ENCODE peak calls at places on chromosomes 6 and 20, in four cellular contexts. One of them, this sample, is unnamed.

GRCh38 chr20:21074605-21075336 is 31.4 kb downstream of the LINC00237 start:
- DNase-seq in HepG2: no peak
- DNase-seq in GM12878: peak; percentile 50
- DNase-seq in K562: no peak
- DNase-seq in this sample: no peak

GRCh38 chr6:130825772-130826441 is 1.3 kb upstream of the SMLR1 start:
- DNase-seq in HepG2: no peak
- DNase-seq in GM12878: no peak
- DNase-seq in K562: no peak
- DNase-seq in this sample: no peak

GRCh38 chr6:31776961-31777666 is at the start of gene VWA7:
- DNase-seq in HepG2: peak; percentile 85
- DNase-seq in GM12878: peak; percentile 70
- DNase-seq in K562: peak; percentile 98
- DNase-seq in this sample: peak; percentile 88

GRCh38 chr20:62735331-62735821 is 26.7 kb downstream of the NTSR1 start:
- DNase-seq in HepG2: no peak
- DNase-seq in GM12878: no peak
- DNase-seq in K562: no peak
- DNase-seq in this sample: no peak

GRCh38 chr20:10609276-10609675 is 64.5 kb downstream of the JAG1 start:
- DNase-seq in HepG2: no peak
- DNase-seq in GM12878: no peak
- DNase-seq in K562: no peak
- DNase-seq in this sample: no peak

GRCh38 chr6:18016698-18017097 is 29.3 kb upstream of the KIF13A start:
- DNase-seq in HepG2: no peak
- DNase-seq in GM12878: no peak
- DNase-seq in K562: no peak
- DNase-seq in this sample: no peak

GRCh38 chr6:136527831-136528230 is 22.4 kb downstream of the MAP7 start:
- DNase-seq in HepG2: no peak
- DNase-seq in GM12878: no peak
- DNase-seq in K562: no peak
- DNase-seq in this sample: no peak

GRCh38 chr6:152298055-152298647 is 339.0 kb downstream of the SYNE1 start:
- DNase-seq in HepG2: no peak
- DNase-seq in GM12878: no peak
- DNase-seq in K562: no peak
- DNase-seq in this sample: no peak

GRCh38 chr6:3039384-3039783 is 28.9 kb upstream of the RIPK1 start:
- DNase-seq in HepG2: no peak
- DNase-seq in GM12878: no peak
- DNase-seq in K562: no peak
- DNase-seq in this sample: no peak

GRCh38 chr6:147567141-147567805 is 58.8 kb downstream of the SAMD5 start:
- DNase-seq in HepG2: no peak
- DNase-seq in GM12878: no peak
- DNase-seq in K562: no peak
- DNase-seq in this sample: no peak

GRCh38 chr20:46558511-46558959 is 8.1 kb upstream of the OCSTAMP start:
- DNase-seq in HepG2: peak; percentile 73
- DNase-seq in GM12878: no peak
- DNase-seq in K562: no peak
- DNase-seq in this sample: no peak

GRCh38 chr6:6646859-6647258 is 58.3 kb downstream of the LY86 start:
- DNase-seq in HepG2: no peak
- DNase-seq in GM12878: no peak
- DNase-seq in K562: peak; percentile 42
- DNase-seq in this sample: no peak

GRCh38 chr6:1787894-1788293 is 178.2 kb downstream of the FOXC1 start:
- DNase-seq in HepG2: no peak
- DNase-seq in GM12878: no peak
- DNase-seq in K562: no peak
- DNase-seq in this sample: no peak

GRCh38 chr6:168559574-168560098 is 118.7 kb downstream of the SMOC2 start:
- DNase-seq in HepG2: no peak
- DNase-seq in GM12878: no peak
- DNase-seq in K562: no peak
- DNase-seq in this sample: no peak

GRCh38 chr6:43657221-43657802 is 12.5 kb downstream of the RSPH9 start:
- DNase-seq in HepG2: no peak
- DNase-seq in GM12878: no peak
- DNase-seq in K562: no peak
- DNase-seq in this sample: no peak

GRCh38 chr6:73873081-73873480 is 177.1 kb downstream of the CD109 start:
- DNase-seq in HepG2: no peak
- DNase-seq in GM12878: no peak
- DNase-seq in K562: no peak
- DNase-seq in this sample: no peak

GRCh38 chr6:130869681-130870080 is 42.5 kb downstream of the SMLR1 start:
- DNase-seq in HepG2: no peak
- DNase-seq in GM12878: no peak
- DNase-seq in K562: no peak
- DNase-seq in this sample: no peak

GRCh38 chr6:127302728-127303675 is 36.3 kb downstream of the RNF146 start:
- DNase-seq in HepG2: peak; percentile 25
- DNase-seq in GM12878: no peak
- DNase-seq in K562: peak; percentile 33
- DNase-seq in this sample: peak; percentile 0

GRCh38 chr6:152034631-152035030 is 227.1 kb downstream of the ESR1 start:
- DNase-seq in HepG2: peak; percentile 24
- DNase-seq in GM12878: no peak
- DNase-seq in K562: no peak
- DNase-seq in this sample: no peak

GRCh38 chr20:62710886-62711702 is 2.5 kb downstream of the NTSR1 start:
- DNase-seq in HepG2: no peak
- DNase-seq in GM12878: no peak
- DNase-seq in K562: peak; percentile 83
- DNase-seq in this sample: no peak

GRCh38 chr6:136656121-136656520 is 105.9 kb upstream of the MAP7 start:
- DNase-seq in HepG2: no peak
- DNase-seq in GM12878: no peak
- DNase-seq in K562: no peak
- DNase-seq in this sample: no peak

GRCh38 chr20:37406010-37406998 is 60.4 kb downstream of the SRC start:
- DNase-seq in HepG2: no peak
- DNase-seq in GM12878: no peak
- DNase-seq in K562: peak; percentile 95
- DNase-seq in this sample: peak; percentile 83

GRCh38 chr6:141483561-141484061 is 649.1 kb upstream of the GJE1 start:
- DNase-seq in HepG2: no peak
- DNase-seq in GM12878: peak; percentile 85
- DNase-seq in K562: no peak
- DNase-seq in this sample: peak; percentile 16

GRCh38 chr20:35978041-35978513 is 9.7 kb downstream of the CNBD2 start:
- DNase-seq in HepG2: no peak
- DNase-seq in GM12878: no peak
- DNase-seq in K562: no peak
- DNase-seq in this sample: no peak

GRCh38 chr6:130742282-130742681 is 84.9 kb upstream of the SMLR1 start:
- DNase-seq in HepG2: no peak
- DNase-seq in GM12878: no peak
- DNase-seq in K562: no peak
- DNase-seq in this sample: no peak

GRCh38 chr6:6351626-6352025 is 31.2 kb upstream of the F13A1 start:
- DNase-seq in HepG2: no peak
- DNase-seq in GM12878: no peak
- DNase-seq in K562: no peak
- DNase-seq in this sample: no peak

GRCh38 chr6:32973934-32974333 is 5.5 kb downstream of the BRD2 start:
- DNase-seq in HepG2: no peak
- DNase-seq in GM12878: no peak
- DNase-seq in K562: peak; percentile 66
- DNase-seq in this sample: peak; percentile 33

GRCh38 chr6:35370124-35370741 is 27.9 kb downstream of the PPARD start:
- DNase-seq in HepG2: peak; percentile 65
- DNase-seq in GM12878: no peak
- DNase-seq in K562: no peak
- DNase-seq in this sample: no peak

GRCh38 chr6:159910342-159910741 is 19.6 kb downstream of the MAS1 start:
- DNase-seq in HepG2: no peak
- DNase-seq in GM12878: no peak
- DNase-seq in K562: no peak
- DNase-seq in this sample: no peak

GRCh38 chr6:26157150-26157837 is 70.1 kb downstream of the HFE start:
- DNase-seq in HepG2: no peak
- DNase-seq in GM12878: no peak
- DNase-seq in K562: peak; percentile 63
- DNase-seq in this sample: peak; percentile 16

GRCh38 chr6:162489406-162489976 is 238.1 kb downstream of the PRKN start:
- DNase-seq in HepG2: peak; percentile 41
- DNase-seq in GM12878: no peak
- DNase-seq in K562: no peak
- DNase-seq in this sample: no peak

GRCh38 chr6:129730477-129731165 is 20.6 kb upstream of the ARHGAP18 start:
- DNase-seq in HepG2: peak; percentile 58
- DNase-seq in GM12878: no peak
- DNase-seq in K562: no peak
- DNase-seq in this sample: no peak

GRCh38 chr6:14638932-14639875 is 521.6 kb downstream of the CD83 start:
- DNase-seq in HepG2: no peak
- DNase-seq in GM12878: peak; percentile 36
- DNase-seq in K562: no peak
- DNase-seq in this sample: no peak

GRCh38 chr20:51631011-51631950 is 88.8 kb upstream of the NFATC2 start:
- DNase-seq in HepG2: peak; percentile 28
- DNase-seq in GM12878: no peak
- DNase-seq in K562: peak; percentile 31
- DNase-seq in this sample: no peak

GRCh38 chr6:143515766-143516355 is 4.3 kb upstream of the FUCA2 start:
- DNase-seq in HepG2: no peak
- DNase-seq in GM12878: no peak
- DNase-seq in K562: no peak
- DNase-seq in this sample: no peak

GRCh38 chr20:62817975-62818591 is 1.2 kb downstream of the COL9A3 start:
- DNase-seq in HepG2: no peak
- DNase-seq in GM12878: no peak
- DNase-seq in K562: no peak
- DNase-seq in this sample: no peak

GRCh38 chr20:62685781-62686555 is 22.7 kb upstream of the NTSR1 start:
- DNase-seq in HepG2: peak; percentile 24
- DNase-seq in GM12878: no peak
- DNase-seq in K562: peak; percentile 56
- DNase-seq in this sample: no peak

GRCh38 chr6:47097092-47097945 is 55.2 kb upstream of the ADGRF1 start:
- DNase-seq in HepG2: peak; percentile 89
- DNase-seq in GM12878: peak; percentile 3
- DNase-seq in K562: peak; percentile 58
- DNase-seq in this sample: peak; percentile 30

GRCh38 chr6:125950293-125950692 is 6.3 kb upstream of the HINT3 start:
- DNase-seq in HepG2: no peak
- DNase-seq in GM12878: no peak
- DNase-seq in K562: peak; percentile 43
- DNase-seq in this sample: no peak

GRCh38 chr6:121383478-121383877 is 49.2 kb upstream of the TBC1D32 start:
- DNase-seq in HepG2: no peak
- DNase-seq in GM12878: no peak
- DNase-seq in K562: no peak
- DNase-seq in this sample: no peak

GRCh38 chr6:90078513-90079289 is 184.4 kb downstream of the GJA10 start:
- DNase-seq in HepG2: no peak
- DNase-seq in GM12878: no peak
- DNase-seq in K562: peak; percentile 15
- DNase-seq in this sample: no peak
- TF ChIP-seq TAF1 in HepG2: no peak
- TF ChIP-seq TAF1 in GM12878: no peak
- TF ChIP-seq TAF1 in K562: no peak
- TF ChIP-seq TAF1 in this sample: no peak

GRCh38 chr20:25058051-25058796 is at the start of gene ACSS1:
- DNase-seq in HepG2: no peak
- DNase-seq in GM12878: peak; percentile 62
- DNase-seq in K562: peak; percentile 62
- DNase-seq in this sample: peak; percentile 84

GRCh38 chr20:25055711-25056492 is 2.0 kb downstream of the ACSS1 start:
- DNase-seq in HepG2: no peak
- DNase-seq in GM12878: no peak
- DNase-seq in K562: peak; percentile 54
- DNase-seq in this sample: no peak

GRCh38 chr20:25058797-25059486 is 1.0 kb upstream of the ACSS1 start:
- DNase-seq in HepG2: peak; percentile 44
- DNase-seq in GM12878: no peak
- DNase-seq in K562: no peak
- DNase-seq in this sample: no peak

GRCh38 chr20:25056601-25057233 is 1.2 kb downstream of the ACSS1 start:
- DNase-seq in HepG2: no peak
- DNase-seq in GM12878: no peak
- DNase-seq in K562: no peak
- DNase-seq in this sample: peak; percentile 52

GRCh38 chr20:25057234-25058050 is 497 bp downstream of the ACSS1 start:
- DNase-seq in HepG2: no peak
- DNase-seq in GM12878: no peak
- DNase-seq in K562: peak; percentile 31
- DNase-seq in this sample: peak; percentile 55
- TF ChIP-seq POLR2A in HepG2: peak; percentile 62
- TF ChIP-seq POLR2A in GM12878: peak; percentile 74
- TF ChIP-seq POLR2A in K562: no peak
- TF ChIP-seq POLR2A in this sample: no peak

GRCh38 chr6:157946053-157946617 is 35.5 kb upstream of the SYNJ2 start:
- DNase-seq in HepG2: no peak
- DNase-seq in GM12878: no peak
- DNase-seq in K562: no peak
- DNase-seq in this sample: no peak

GRCh38 chr6:157943964-157944283 is 37.7 kb upstream of the SYNJ2 start:
- DNase-seq in HepG2: no peak
- DNase-seq in GM12878: no peak
- DNase-seq in K562: no peak
- DNase-seq in this sample: no peak

GRCh38 chr6:157944983-157945931 is 36.4 kb upstream of the SYNJ2 start:
- DNase-seq in HepG2: no peak
- DNase-seq in GM12878: no peak
- DNase-seq in K562: no peak
- DNase-seq in this sample: no peak

GRCh38 chr6:157943249-157943963 is 38.3 kb upstream of the SYNJ2 start:
- DNase-seq in HepG2: no peak
- DNase-seq in GM12878: no peak
- DNase-seq in K562: no peak
- DNase-seq in this sample: no peak

GRCh38 chr6:157946865-157947532 is 34.7 kb upstream of the SYNJ2 start:
- DNase-seq in HepG2: peak; percentile 41
- DNase-seq in GM12878: peak; percentile 9
- DNase-seq in K562: no peak
- DNase-seq in this sample: peak; percentile 37
- TF ChIP-seq TAF1 in HepG2: no peak
- TF ChIP-seq TAF1 in GM12878: no peak
- TF ChIP-seq TAF1 in K562: no peak
- TF ChIP-seq TAF1 in this sample: no peak

GRCh38 chr6:56955171-56956155 is 556 bp downstream of the BEND6 start:
- DNase-seq in HepG2: peak; percentile 83
- DNase-seq in GM12878: peak; percentile 62
- DNase-seq in K562: peak; percentile 86
- DNase-seq in this sample: peak; percentile 54
- TF ChIP-seq POLR2A in HepG2: no peak
- TF ChIP-seq POLR2A in GM12878: peak; percentile 60
- TF ChIP-seq POLR2A in K562: peak; percentile 51
- TF ChIP-seq POLR2A in this sample: peak; percentile 64

GRCh38 chr20:58482416-58482815 is 32.8 kb downstream of the APCDD1L start:
- DNase-seq in HepG2: no peak
- DNase-seq in GM12878: no peak
- DNase-seq in K562: peak; percentile 36
- DNase-seq in this sample: no peak
- TF ChIP-seq TAF1 in HepG2: no peak
- TF ChIP-seq TAF1 in GM12878: no peak
- TF ChIP-seq TAF1 in K562: no peak
- TF ChIP-seq TAF1 in this sample: no peak

This sample was measured in GM12891.